ENCODE peak calls at places on chromosome 22, in nine cellular contexts. Y, L, K, O, U, A, N, D and H are unnamed samples.

GRCh38 chr22:46582281-46582811 is 37.8 kb upstream of the GRAMD4 start:
- DNase-seq in Y (no peak), L (no peak), K (no peak), O (peak), U (no peak), A (no peak), N (no peak), D (no peak), H (no peak)

GRCh38 chr22:49620003-49620556 is 207.6 kb downstream of the BRD1 start:
- DNase-seq in Y (no peak), L (no peak), K (no peak), O (no peak), U (no peak), A (no peak), N (no peak), D (no peak), H (no peak)

GRCh38 chr22:35839811-35840739 is 122.4 kb downstream of the APOL5 start:
- DNase-seq in Y (peak), L (peak), K (peak), O (peak), U (peak), A (peak), N (no peak), D (no peak), H (peak)

GRCh38 chr22:26610072-26610958 is 7.5 kb downstream of the CRYBB1 start:
- DNase-seq in Y (no peak), L (no peak), K (peak), O (no peak), U (peak), A (no peak), N (no peak), D (no peak), H (peak)

GRCh38 chr22:42473484-42474193 is 41.4 kb upstream of the NFAM1 start:
- DNase-seq in Y (peak), L (peak), K (peak), O (no peak), U (peak), A (peak), N (peak), D (no peak), H (peak)

GRCh38 chr22:44683237-44683636 is 18.8 kb upstream of the PRR5 start:
- DNase-seq in Y (no peak), L (no peak), K (no peak), O (no peak), U (no peak), A (no peak), N (no peak), D (no peak), H (no peak)

GRCh38 chr22:46042786-46043185 is 65.8 kb upstream of the WNT7B start:
- DNase-seq in Y (no peak), L (no peak), K (no peak), O (peak), U (peak), A (no peak), N (no peak), D (no peak), H (no peak)

GRCh38 chr22:23754220-23754919 is at the start of gene VPREB3:
- DNase-seq in Y (no peak), L (no peak), K (peak), O (no peak), U (no peak), A (no peak), N (no peak), D (no peak), H (no peak)

GRCh38 chr22:44181033-44181911 is 547 bp downstream of the PARVG start:
- DNase-seq in Y (no peak), L (no peak), K (peak), O (peak), U (no peak), A (no peak), N (peak), D (peak), H (no peak)

GRCh38 chr22:35266277-35266676 is 9.0 kb downstream of the HMGXB4 start:
- DNase-seq in Y (no peak), L (no peak), K (no peak), O (no peak), U (no peak), A (no peak), N (no peak), D (no peak), H (no peak)

GRCh38 chr22:27004434-27004833 is 347.0 kb downstream of the MIAT start:
- DNase-seq in Y (no peak), L (no peak), K (peak), O (no peak), U (no peak), A (no peak), N (no peak), D (no peak), H (no peak)

GRCh38 chr22:32127904-32128303 is 31.2 kb downstream of the C22orf42 start:
- DNase-seq in Y (no peak), L (no peak), K (no peak), O (no peak), U (no peak), A (no peak), N (no peak), D (no peak), H (no peak)

GRCh38 chr22:50192825-50193204 is 7.1 kb downstream of the TRABD start:
- DNase-seq in Y (no peak), L (no peak), K (no peak), O (no peak), U (no peak), A (no peak), N (peak), D (peak), H (no peak)

GRCh38 chr22:22591348-22592299 is 32.6 kb upstream of the PRAME start:
- DNase-seq in Y (no peak), L (no peak), K (no peak), O (no peak), U (no peak), A (no peak), N (no peak), D (no peak), H (no peak)

GRCh38 chr22:23121026-23121823 is 20.6 kb downstream of the RSPH14 start:
- DNase-seq in Y (no peak), L (no peak), K (no peak), O (no peak), U (no peak), A (no peak), N (no peak), D (no peak), H (no peak)

GRCh38 chr22:28018461-28018927 is 99.4 kb upstream of the PITPNB start:
- DNase-seq in Y (no peak), L (no peak), K (no peak), O (peak), U (no peak), A (no peak), N (no peak), D (peak), H (no peak)

GRCh38 chr22:36461665-36462474 is 19.6 kb downstream of the TXN2 start:
- DNase-seq in Y (peak), L (no peak), K (no peak), O (peak), U (peak), A (no peak), N (no peak), D (no peak), H (no peak)

GRCh38 chr22:44159230-44159629 is 21.5 kb upstream of the PARVG start:
- DNase-seq in Y (no peak), L (no peak), K (no peak), O (no peak), U (no peak), A (no peak), N (no peak), D (no peak), H (no peak)

GRCh38 chr22:25167082-25167481 is 32.6 kb upstream of the CRYBB3 start:
- DNase-seq in Y (no peak), L (no peak), K (no peak), O (no peak), U (peak), A (no peak), N (no peak), D (no peak), H (no peak)

GRCh38 chr22:32106930-32107329 is 52.2 kb downstream of the C22orf42 start:
- DNase-seq in Y (peak), L (no peak), K (peak), O (no peak), U (no peak), A (no peak), N (peak), D (no peak), H (no peak)

GRCh38 chr22:37892566-37893338 is 13.3 kb upstream of the MICALL1 start:
- DNase-seq in Y (no peak), L (no peak), K (no peak), O (peak), U (no peak), A (no peak), N (no peak), D (no peak), H (no peak)

GRCh38 chr22:35064664-35065063 is 1.3 kb upstream of the ISX start:
- DNase-seq in Y (peak), L (no peak), K (no peak), O (no peak), U (peak), A (no peak), N (no peak), D (no peak), H (no peak)

GRCh38 chr22:22558071-22558971 is 744 bp downstream of the PRAME start:
- DNase-seq in Y (no peak), L (no peak), K (no peak), O (no peak), U (no peak), A (peak), N (no peak), D (no peak), H (no peak)

GRCh38 chr22:44372611-44373010 is 59.9 kb upstream of the SHISAL1 start:
- DNase-seq in Y (no peak), L (no peak), K (no peak), O (no peak), U (no peak), A (no peak), N (no peak), D (no peak), H (no peak)

GRCh38 chr22:42862045-42862734 is 5.1 kb upstream of the ARFGAP3 start:
- DNase-seq in Y (peak), L (no peak), K (no peak), O (no peak), U (peak), A (no peak), N (no peak), D (no peak), H (no peak)